ENCODE peak calls at places on chromosomes 3 and 15, in six cellular contexts. H is naive thymus-derived CD8-positive, alpha-beta T cell; I is skeletal muscle cell; O is EH; X is activated gamma-delta T cell; C is ecto neural progenitor cell. E is an unnamed sample.

GRCh38 chr3:62954579-62954978 is 79.4 kb upstream of the CADPS start:
- DNase-seq in X (no peak), I (no peak), C (no peak), H (no peak), O (peak), E (no peak)

GRCh38 chr3:9915252-9916141 is 1.4 kb upstream of the IL17RC start:
- DNase-seq in O (peak), X (peak), H (peak), I (no peak), C (peak), E (no peak)

GRCh38 chr3:120688121-120688520 is 6.1 kb upstream of the HGD start:
- DNase-seq in I (peak), X (no peak), H (no peak), O (peak), C (no peak), E (no peak)

GRCh38 chr3:59817511-59817910 is 767.7 kb upstream of the CFAP20DC start:
- DNase-seq in C (no peak), H (no peak), I (no peak), X (no peak), O (no peak), E (no peak)

GRCh38 chr15:67504796-67505195 is 16.1 kb upstream of the C15orf61 start:
- DNase-seq in H (no peak), X (no peak), I (no peak), C (no peak), O (peak), E (no peak)

GRCh38 chr15:89912145-89912673 is 543 bp downstream of the ARPIN start:
- DNase-seq in X (no peak), C (peak), H (no peak), O (peak), I (no peak), E (no peak)

GRCh38 chr15:41997845-41998244 is 23.0 kb downstream of the PLA2G4E start:
- DNase-seq in H (no peak), I (no peak), X (no peak), O (no peak), C (no peak), E (no peak)

GRCh38 chr15:51093865-51094605 is 671 bp downstream of the TNFAIP8L3 start:
- DNase-seq in C (peak), I (no peak), H (no peak), X (no peak), O (peak), E (no peak)

GRCh38 chr3:49411550-49411967 is 217 bp downstream of the RHOA start:
- DNase-seq in H (peak), I (no peak), X (peak), O (peak), C (no peak), E (peak)

GRCh38 chr3:100423611-100424010 is 22.3 kb downstream of the LNP1 start:
- DNase-seq in I (no peak), O (no peak), C (no peak), X (no peak), H (no peak), E (no peak)

GRCh38 chr3:99545941-99546580 is 92.3 kb upstream of the COL8A1 start:
- DNase-seq in C (no peak), H (no peak), O (no peak), X (no peak), I (no peak), E (no peak)

GRCh38 chr3:188722963-188723362 is 448.8 kb upstream of the TPRG1 start:
- DNase-seq in H (no peak), O (no peak), I (no peak), X (no peak), C (no peak), E (no peak)

GRCh38 chr3:20405731-20406130 is 219.7 kb upstream of the SGO1 start:
- DNase-seq in H (no peak), O (peak), C (no peak), I (peak), X (no peak), E (no peak)

GRCh38 chr3:129461022-129461421 is 21.0 kb downstream of the IFT122 start:
- DNase-seq in C (no peak), I (no peak), X (no peak), O (peak), H (no peak), E (no peak)

GRCh38 chr15:31511707-31512310 is 185.2 kb downstream of the KLF13 start:
- DNase-seq in O (no peak), C (no peak), X (no peak), H (peak), I (no peak), E (peak)

GRCh38 chr3:8663177-8664061 is 18.8 kb upstream of the SSUH2 start:
- DNase-seq in X (no peak), H (no peak), I (no peak), O (peak), C (peak), E (no peak)

GRCh38 chr15:40458495-40459371 is 12.1 kb upstream of the CHST14 start:
- DNase-seq in O (no peak), C (no peak), X (no peak), I (no peak), H (no peak), E (no peak)

GRCh38 chr3:13617981-13618380 is 69.1 kb downstream of the FBLN2 start:
- DNase-seq in O (no peak), C (no peak), X (no peak), I (no peak), H (no peak), E (no peak)

GRCh38 chr15:89575656-89576416 is 567 bp downstream of the TICRR start:
- DNase-seq in C (no peak), H (peak), I (no peak), O (peak), X (peak), E (peak)

GRCh38 chr3:141469712-141470111 is 17.1 kb upstream of the RASA2 start:
- DNase-seq in C (no peak), X (no peak), H (no peak), O (peak), I (no peak), E (no peak)

GRCh38 chr3:37346227-37347005 is 172.0 kb upstream of the LRRFIP2 start:
- DNase-seq in I (no peak), O (no peak), H (no peak), X (no peak), C (no peak), E (no peak)